ENCODE peak calls at places on chromosomes 16 and 17, in ten cellular contexts. One of them, this sample, is unnamed.

GRCh38 chr16:31385680-31386079 is 7.5 kb upstream of the ITGAD start:
- DNase-seq in AG08395: no peak
- DNase-seq in natural killer cell treated with Interleukin-12 subunit alpha and Interleukin-12 subunit beta and Interleukin-15 and Interleukin-18, amount 100 ng/mL, for 72 hours: no peak
- DNase-seq in stimulated activated CD4-positive, alpha-beta T cell treated with anti-CD3 and anti-CD28 coated beads, Interleukin-1b, Interleukin-23, amount 100 ng/mL, for 4 hours: no peak
- DNase-seq in AG08396: no peak
- DNase-seq in HFFc6: no peak
- DNase-seq in A549: no peak
- DNase-seq in NCI-H1092: no peak
- DNase-seq in M059J: no peak
- DNase-seq in HTR-8/SVneo: no peak
- DNase-seq in this sample: no peak

GRCh38 chr16:75310541-75310940 is 59.1 kb upstream of the BCAR1 start:
- DNase-seq in AG08395: no peak
- DNase-seq in natural killer cell treated with Interleukin-12 subunit alpha and Interleukin-12 subunit beta and Interleukin-15 and Interleukin-18, amount 100 ng/mL, for 72 hours: no peak
- DNase-seq in stimulated activated CD4-positive, alpha-beta T cell treated with anti-CD3 and anti-CD28 coated beads, Interleukin-1b, Interleukin-23, amount 100 ng/mL, for 4 hours: no peak
- DNase-seq in AG08396: no peak
- DNase-seq in HFFc6: no peak
- DNase-seq in A549: no peak
- DNase-seq in NCI-H1092: no peak
- DNase-seq in M059J: no peak
- DNase-seq in HTR-8/SVneo: no peak
- DNase-seq in this sample: no peak

GRCh38 chr17:42579794-42580551 is 2.4 kb upstream of the PSMC3IP start:
- DNase-seq in AG08395: no peak
- DNase-seq in natural killer cell treated with Interleukin-12 subunit alpha and Interleukin-12 subunit beta and Interleukin-15 and Interleukin-18, amount 100 ng/mL, for 72 hours: no peak
- DNase-seq in stimulated activated CD4-positive, alpha-beta T cell treated with anti-CD3 and anti-CD28 coated beads, Interleukin-1b, Interleukin-23, amount 100 ng/mL, for 4 hours: no peak
- DNase-seq in AG08396: no peak
- DNase-seq in HFFc6: no peak
- DNase-seq in A549: no peak
- DNase-seq in NCI-H1092: no peak
- DNase-seq in M059J: no peak
- DNase-seq in HTR-8/SVneo: no peak
- DNase-seq in this sample: no peak

GRCh38 chr17:82385559-82386255 is 14.1 kb downstream of the UTS2R start:
- DNase-seq in AG08395: no peak
- DNase-seq in natural killer cell treated with Interleukin-12 subunit alpha and Interleukin-12 subunit beta and Interleukin-15 and Interleukin-18, amount 100 ng/mL, for 72 hours: peak; percentile 25
- DNase-seq in stimulated activated CD4-positive, alpha-beta T cell treated with anti-CD3 and anti-CD28 coated beads, Interleukin-1b, Interleukin-23, amount 100 ng/mL, for 4 hours: no peak
- DNase-seq in AG08396: no peak
- DNase-seq in HFFc6: no peak
- DNase-seq in A549: no peak
- DNase-seq in NCI-H1092: no peak
- DNase-seq in M059J: no peak
- DNase-seq in HTR-8/SVneo: no peak
- DNase-seq in this sample: peak; percentile 91

GRCh38 chr16:3198334-3199072 is 10.5 kb downstream of the OR1F1 start:
- DNase-seq in AG08395: no peak
- DNase-seq in natural killer cell treated with Interleukin-12 subunit alpha and Interleukin-12 subunit beta and Interleukin-15 and Interleukin-18, amount 100 ng/mL, for 72 hours: no peak
- DNase-seq in stimulated activated CD4-positive, alpha-beta T cell treated with anti-CD3 and anti-CD28 coated beads, Interleukin-1b, Interleukin-23, amount 100 ng/mL, for 4 hours: no peak
- DNase-seq in AG08396: no peak
- DNase-seq in HFFc6: no peak
- DNase-seq in A549: no peak
- DNase-seq in NCI-H1092: no peak
- DNase-seq in M059J: no peak
- DNase-seq in HTR-8/SVneo: no peak
- DNase-seq in this sample: no peak

GRCh38 chr17:82798752-82799151 is 41.1 kb downstream of the ZNF750 start:
- DNase-seq in AG08395: no peak
- DNase-seq in natural killer cell treated with Interleukin-12 subunit alpha and Interleukin-12 subunit beta and Interleukin-15 and Interleukin-18, amount 100 ng/mL, for 72 hours: no peak
- DNase-seq in stimulated activated CD4-positive, alpha-beta T cell treated with anti-CD3 and anti-CD28 coated beads, Interleukin-1b, Interleukin-23, amount 100 ng/mL, for 4 hours: no peak
- DNase-seq in AG08396: no peak
- DNase-seq in HFFc6: no peak
- DNase-seq in A549: no peak
- DNase-seq in NCI-H1092: no peak
- DNase-seq in M059J: no peak
- DNase-seq in HTR-8/SVneo: no peak
- DNase-seq in this sample: no peak

GRCh38 chr17:82831041-82831817 is 8.6 kb downstream of the ZNF750 start:
- DNase-seq in AG08395: no peak
- DNase-seq in natural killer cell treated with Interleukin-12 subunit alpha and Interleukin-12 subunit beta and Interleukin-15 and Interleukin-18, amount 100 ng/mL, for 72 hours: peak; percentile 57
- DNase-seq in stimulated activated CD4-positive, alpha-beta T cell treated with anti-CD3 and anti-CD28 coated beads, Interleukin-1b, Interleukin-23, amount 100 ng/mL, for 4 hours: no peak
- DNase-seq in AG08396: no peak
- DNase-seq in HFFc6: no peak
- DNase-seq in A549: no peak
- DNase-seq in NCI-H1092: no peak
- DNase-seq in M059J: no peak
- DNase-seq in HTR-8/SVneo: no peak
- DNase-seq in this sample: no peak

GRCh38 chr17:81923302-81924260 is 4.0 kb downstream of the MAFG start:
- DNase-seq in AG08395: peak; percentile 80
- DNase-seq in natural killer cell treated with Interleukin-12 subunit alpha and Interleukin-12 subunit beta and Interleukin-15 and Interleukin-18, amount 100 ng/mL, for 72 hours: no peak
- DNase-seq in stimulated activated CD4-positive, alpha-beta T cell treated with anti-CD3 and anti-CD28 coated beads, Interleukin-1b, Interleukin-23, amount 100 ng/mL, for 4 hours: no peak
- DNase-seq in AG08396: peak; percentile 90
- DNase-seq in HFFc6: peak; percentile 43
- DNase-seq in A549: peak; percentile 83
- DNase-seq in NCI-H1092: no peak
- DNase-seq in M059J: no peak
- DNase-seq in HTR-8/SVneo: no peak
- DNase-seq in this sample: no peak

GRCh38 chr16:65910291-65910690 is 456.2 kb upstream of the CDH5 start:
- DNase-seq in AG08395: no peak
- DNase-seq in natural killer cell treated with Interleukin-12 subunit alpha and Interleukin-12 subunit beta and Interleukin-15 and Interleukin-18, amount 100 ng/mL, for 72 hours: no peak
- DNase-seq in stimulated activated CD4-positive, alpha-beta T cell treated with anti-CD3 and anti-CD28 coated beads, Interleukin-1b, Interleukin-23, amount 100 ng/mL, for 4 hours: no peak
- DNase-seq in AG08396: no peak
- DNase-seq in HFFc6: no peak
- DNase-seq in A549: no peak
- DNase-seq in NCI-H1092: no peak
- DNase-seq in M059J: no peak
- DNase-seq in HTR-8/SVneo: no peak
- DNase-seq in this sample: no peak

GRCh38 chr17:82956146-82956725 is 116.4 kb upstream of the ZNF750 start:
- DNase-seq in AG08395: no peak
- DNase-seq in natural killer cell treated with Interleukin-12 subunit alpha and Interleukin-12 subunit beta and Interleukin-15 and Interleukin-18, amount 100 ng/mL, for 72 hours: no peak
- DNase-seq in stimulated activated CD4-positive, alpha-beta T cell treated with anti-CD3 and anti-CD28 coated beads, Interleukin-1b, Interleukin-23, amount 100 ng/mL, for 4 hours: no peak
- DNase-seq in AG08396: no peak
- DNase-seq in HFFc6: no peak
- DNase-seq in A549: no peak
- DNase-seq in NCI-H1092: no peak
- DNase-seq in M059J: no peak
- DNase-seq in HTR-8/SVneo: no peak
- DNase-seq in this sample: peak; percentile 3

This sample was measured in SJCRH30.